ENCODE peak calls at places on chromosomes 4 and X, in ten cellular contexts. H is suprapubic skin; D is hepatocyte; A is tibial nerve; U is CD8-positive, alpha-beta memory T cell; G is cardiac muscle cell; B is CD8-positive, alpha-beta T cell; Z is esophagus muscularis mucosa; T is GM23248; F is spleen. Y is an unnamed sample. For H3K36me3, the result is how much of the 10 kb centered on the place peaks cover.

GRCh38 chr4:173121044-173121685 is 47.4 kb upstream of the GALNT7 start:
- DNase-seq in H (no peak), D (peak), A (no peak), U (no peak), G (peak), B (no peak), Z (no peak), T (peak), F (no peak), Y (no peak)

GRCh38 chr4:48329976-48330375 is 11.4 kb upstream of the SLAIN2 start:
- DNase-seq in H (no peak), D (no peak), A (no peak), U (no peak), G (no peak), B (no peak), Z (no peak), T (peak), F (no peak), Y (no peak)

GRCh38 chr4:150906987-150907633 is 108.0 kb downstream of the LRBA start:
- DNase-seq in H (no peak), D (no peak), A (no peak), U (no peak), G (no peak), B (no peak), Z (no peak), T (no peak), F (no peak), Y (no peak)

GRCh38 chr4:156677136-156677535 is 294.5 kb downstream of the PDGFC start:
- DNase-seq in H (no peak), D (peak), A (no peak), U (no peak), G (peak), B (no peak), Z (no peak), T (peak), F (no peak), Y (no peak)

GRCh38 chr4:74092957-74093356 is 6.0 kb downstream of the CXCL2 start:
- DNase-seq in H (no peak), D (no peak), A (no peak), U (no peak), G (no peak), B (no peak), Z (no peak), T (no peak), F (no peak), Y (no peak)

GRCh38 chr4:47837582-47838294 is at the start of gene CORIN:
- DNase-seq in H (peak), D (peak), A (no peak), U (no peak), G (peak), B (no peak), Z (no peak), T (peak), F (no peak), Y (peak)

GRCh38 chr4:153153339-153153851 is 50.8 kb upstream of the TRIM2 start:
- DNase-seq in H (peak), D (peak), A (no peak), U (peak), G (peak), B (peak), Z (no peak), T (peak), F (peak), Y (no peak)

GRCh38 chr4:74158561-74159396 is 861 bp downstream of the MTHFD2L start:
- DNase-seq in H (no peak), D (no peak), A (no peak), U (no peak), G (no peak), B (no peak), Z (no peak), T (peak), F (no peak), Y (no peak)

GRCh38 chr4:34720563-34720962 is 1523.8 kb downstream of the ARAP2 start:
- DNase-seq in H (no peak), D (peak), A (no peak), U (no peak), G (peak), B (no peak), Z (no peak), T (peak), F (no peak), Y (no peak)

GRCh38 chrX:56397636-56398035 is 165.5 kb downstream of the KLF8 start:
- DNase-seq in H (no peak), D (no peak), A (no peak), U (no peak), G (no peak), B (no peak), Z (no peak), T (no peak), F (no peak), Y (no peak)

GRCh38 chr4:52100062-52100461 is 49.0 kb downstream of the SPATA18 start:
- DNase-seq in H (no peak), D (no peak), A (no peak), U (no peak), G (no peak), B (no peak), Z (no peak), T (peak), F (no peak), Y (no peak)

GRCh38 chr4:93317571-93317970 is 511.0 kb upstream of the ATOH1 start:
- DNase-seq in H (no peak), D (no peak), A (no peak), U (no peak), G (no peak), B (no peak), Z (no peak), T (no peak), F (no peak), Y (no peak)

GRCh38 chr4:139767585-139767984 is 102.0 kb downstream of the MGST2 start:
- DNase-seq in H (no peak), D (no peak), A (no peak), U (no peak), G (no peak), B (no peak), Z (no peak), T (no peak), F (no peak), Y (no peak)

GRCh38 chrX:20487227-20487626 is 220.5 kb upstream of the RPS6KA3 start:
- DNase-seq in H (no peak), D (no peak), A (no peak), U (no peak), G (no peak), B (no peak), Z (no peak), T (peak), F (no peak), Y (no peak)

GRCh38 chr4:145618210-145618911 is 824 bp upstream of the MMAA start:
- DNase-seq in H (no peak), D (peak), A (peak), U (peak), G (no peak), B (peak), Z (no peak), T (peak), F (peak), Y (no peak)

GRCh38 chr4:35565640-35566039 is 678.7 kb downstream of the ARAP2 start:
- DNase-seq in H (no peak), D (no peak), A (no peak), U (no peak), G (no peak), B (no peak), Z (no peak), T (no peak), F (no peak), Y (no peak)

GRCh38 chr4:186623546-186623945 is 68.2 kb upstream of the MTNR1A start:
- DNase-seq in H (no peak), D (no peak), A (no peak), U (no peak), G (no peak), B (no peak), Z (peak), T (peak), F (no peak), Y (no peak)

GRCh38 chrX:77918568-77918967 is 8.1 kb downstream of the ATP7A start:
- DNase-seq in H (no peak), D (no peak), A (no peak), U (no peak), G (no peak), B (no peak), Z (no peak), T (peak), F (no peak), Y (no peak)

GRCh38 chr4:84632092-84632491 is 49.2 kb downstream of the CDS1 start:
- DNase-seq in H (no peak), D (no peak), A (no peak), U (no peak), G (no peak), B (no peak), Z (no peak), T (peak), F (no peak), Y (no peak)

GRCh38 chr4:85825937-85826678 is 351.2 kb downstream of the ARHGAP24 start:
- DNase-seq in H (no peak), D (peak), A (no peak), U (no peak), G (peak), B (no peak), Z (no peak), T (peak), F (no peak), Y (peak)

GRCh38 chrX:980572-981235 is 231.7 kb downstream of the CRLF2 start:
- DNase-seq in H (no peak), D (no peak), A (no peak), U (no peak), G (no peak), B (no peak), Z (no peak), T (no peak), F (no peak), Y (no peak)

GRCh38 chr4:147312376-147313046 is 168.4 kb upstream of the EDNRA start:
- DNase-seq in H (no peak), D (no peak), A (no peak), U (no peak), G (peak), B (no peak), Z (no peak), T (peak), F (no peak), Y (no peak)

GRCh38 chrX:107775734-107776511 is at the start of gene TSC22D3:
- DNase-seq in H (peak), D (peak), A (peak), U (peak), G (peak), B (peak), Z (peak), T (peak), F (peak), Y (peak)

GRCh38 chrX:39133971-39134370 is 332.7 kb downstream of the MID1IP1 start:
- DNase-seq in H (no peak), D (peak), A (no peak), U (no peak), G (peak), B (no peak), Z (no peak), T (no peak), F (peak), Y (no peak)

GRCh38 chr4:11488657-11489448 is 60.2 kb upstream of the HS3ST1 start:
- DNase-seq in H (no peak), D (no peak), A (no peak), U (no peak), G (no peak), B (no peak), Z (no peak), T (no peak), F (no peak), Y (no peak)

GRCh38 chrX:144916785-144917184 is 330.5 kb upstream of the SPANXN1 start:
- DNase-seq in H (no peak), D (no peak), A (no peak), U (no peak), G (no peak), B (no peak), Z (no peak), T (no peak), F (no peak), Y (no peak)

GRCh38 chr4:145984563-145984962 is 45.9 kb upstream of the ZNF827 start:
- DNase-seq in H (no peak), D (no peak), A (no peak), U (no peak), G (no peak), B (no peak), Z (no peak), T (no peak), F (no peak), Y (no peak)

GRCh38 chr4:183658362-183659028 is 490 bp downstream of the RWDD4 start:
- DNase-seq in H (peak), D (peak), A (no peak), U (no peak), G (peak), B (peak), Z (no peak), T (peak), F (peak), Y (peak)

GRCh38 chrX:147875866-147876596 is 35.7 kb upstream of the FMR1 start:
- DNase-seq in H (no peak), D (peak), A (no peak), U (peak), G (peak), B (no peak), Z (no peak), T (no peak), F (no peak), Y (no peak)

GRCh38 chr4:8601556-8601955 is 9.0 kb downstream of the CPZ start:
- DNase-seq in H (no peak), D (no peak), A (no peak), U (no peak), G (no peak), B (no peak), Z (no peak), T (no peak), F (no peak), Y (no peak)

GRCh38 chr4:22794731-22795130 is 102.0 kb downstream of the GBA3 start:
- DNase-seq in H (no peak), D (no peak), A (no peak), U (no peak), G (no peak), B (no peak), Z (no peak), T (no peak), F (no peak), Y (no peak)

DNA sequence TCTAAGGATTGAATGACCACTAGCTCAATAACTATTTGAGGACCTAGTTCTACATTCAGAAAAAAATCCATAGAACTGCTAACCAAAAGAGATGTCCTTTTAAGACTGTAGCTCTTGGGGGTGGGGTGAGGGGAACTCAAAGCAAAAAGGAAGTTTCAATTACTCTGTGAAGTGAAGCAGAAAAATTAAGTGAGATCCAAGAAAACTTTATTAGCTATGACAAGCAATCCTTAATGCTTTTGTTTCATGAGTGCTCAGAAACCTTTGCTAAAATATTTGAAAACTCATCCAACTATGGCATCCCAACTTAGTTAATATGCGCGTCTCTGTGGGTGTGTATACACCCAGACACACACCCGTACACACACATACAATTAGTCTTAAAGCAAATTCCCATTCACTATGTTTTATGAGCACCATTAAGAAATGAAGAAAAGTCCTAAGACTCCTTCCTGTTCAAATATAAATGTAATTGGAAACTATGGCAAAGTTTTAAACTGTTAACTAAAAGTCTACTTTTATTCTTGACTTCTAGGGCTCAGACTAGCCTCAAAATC is 44.5 kb downstream of the GPC4 start:
- DNase-seq in H (no peak), D (no peak), A (no peak), U (no peak), G (no peak), B (no peak), Z (no peak), T (no peak), F (no peak), Y (no peak)
- H3K36me3 ChIP-seq in H (under half), D (under half), A (under half), U (under half), G (under half), B (under half), Z (under half), T (under half), F (under half), Y (under half)

DNA sequence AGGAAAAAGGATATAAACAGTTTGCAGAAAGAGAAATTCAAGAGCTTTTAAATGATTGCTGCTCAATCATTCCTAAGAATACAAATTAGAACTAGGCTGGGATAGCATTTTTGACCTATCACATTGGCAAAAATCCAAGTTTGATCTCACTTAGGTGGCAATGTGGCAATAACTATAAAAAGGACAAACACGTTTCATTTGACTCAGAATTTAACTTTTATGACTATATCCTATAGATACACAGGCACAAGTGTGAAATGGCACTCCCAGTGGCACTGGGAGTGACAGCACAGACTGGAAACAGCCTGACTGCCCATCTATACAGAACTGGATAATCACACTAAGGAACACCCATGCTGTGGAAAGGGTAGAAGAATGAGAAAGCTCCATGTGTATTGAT is 11.1 kb downstream of the CENPU start:
- DNase-seq in H (no peak), D (no peak), A (no peak), U (no peak), G (no peak), B (no peak), Z (no peak), T (no peak), F (no peak), Y (no peak)
- H3K36me3 ChIP-seq in H (under half), D (under half), A (under half), U (under half), G (under half), B (under half), Z (under half), T (under half), F (under half), Y (under half)

GRCh38 chrX:16826207-16826606 is 39.9 kb downstream of the TXLNG start:
- DNase-seq in H (no peak), D (peak), A (no peak), U (no peak), G (peak), B (no peak), Z (no peak), T (peak), F (no peak), Y (no peak)

GRCh38 chrX:16822723-16823122 is 36.5 kb downstream of the TXLNG start:
- DNase-seq in H (no peak), D (no peak), A (no peak), U (no peak), G (no peak), B (no peak), Z (no peak), T (peak), F (no peak), Y (no peak)

GRCh38 chrX:16828126-16828908 is 41.8 kb downstream of the RBBP7 start:
- DNase-seq in H (no peak), D (peak), A (peak), U (no peak), G (no peak), B (no peak), Z (no peak), T (peak), F (no peak), Y (no peak)

GRCh38 chrX:16825306-16826035 is 39.2 kb downstream of the TXLNG start:
- DNase-seq in H (no peak), D (no peak), A (no peak), U (no peak), G (no peak), B (no peak), Z (no peak), T (peak), F (no peak), Y (no peak)

GRCh38 chrX:16827225-16827624 is 41.0 kb downstream of the TXLNG start:
- DNase-seq in H (no peak), D (no peak), A (no peak), U (no peak), G (no peak), B (no peak), Z (no peak), T (peak), F (no peak), Y (no peak)
- H3K36me3 ChIP-seq in H (under half), D (under half), A (under half), U (under half), G (under half), B (under half), Z (under half), T (under half), F (under half), Y (under half)

GRCh38 chr4:7013171-7013570 is 30.0 kb upstream of the TADA2B start:
- DNase-seq in H (no peak), D (no peak), A (no peak), U (no peak), G (no peak), B (no peak), Z (no peak), T (no peak), F (peak), Y (no peak)

GRCh38 chr4:7007142-7007907 is 35.8 kb upstream of the TADA2B start:
- DNase-seq in H (no peak), D (no peak), A (no peak), U (no peak), G (no peak), B (no peak), Z (no peak), T (no peak), F (peak), Y (no peak)

GRCh38 chr4:7006411-7006810 is 36.8 kb upstream of the TADA2B start:
- DNase-seq in H (no peak), D (no peak), A (no peak), U (no peak), G (no peak), B (no peak), Z (no peak), T (no peak), F (no peak), Y (no peak)

GRCh38 chr4:7007944-7008343 is 35.2 kb upstream of the TADA2B start:
- DNase-seq in H (no peak), D (no peak), A (no peak), U (no peak), G (no peak), B (no peak), Z (no peak), T (no peak), F (no peak), Y (no peak)

DNA sequence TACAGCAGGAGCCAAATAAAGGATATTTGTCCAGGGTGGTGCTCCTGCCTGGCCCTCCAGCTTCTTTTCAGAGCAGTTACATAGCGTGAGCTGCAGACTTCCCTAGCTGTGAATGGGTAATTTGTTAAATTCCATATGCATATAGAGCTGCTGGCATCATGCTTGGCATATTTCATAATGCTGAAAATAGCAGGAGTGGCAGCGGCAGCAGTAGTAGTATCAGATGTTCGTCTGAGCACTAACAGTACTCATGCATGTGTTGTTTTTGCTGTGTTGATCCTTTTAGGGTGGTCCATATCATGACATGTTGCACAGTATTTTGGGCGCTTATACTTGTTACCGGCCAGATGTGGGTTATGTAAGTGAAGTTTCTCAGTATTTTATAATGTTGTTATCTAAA is 33.6 kb upstream of the TADA2B start:
- DNase-seq in H (no peak), D (no peak), A (no peak), U (no peak), G (no peak), B (no peak), Z (no peak), T (no peak), F (no peak), Y (no peak)
- H3K36me3 ChIP-seq in H (half or more), D (under half), A (under half), U (under half), G (under half), B (under half), Z (half or more), T (under half), F (half or more), Y (half or more)

GRCh38 chrX:155094468-155095061 is 23.3 kb downstream of the BRCC3 start:
- DNase-seq in H (no peak), D (peak), A (no peak), U (no peak), G (peak), B (peak), Z (no peak), T (peak), F (no peak), Y (no peak)
- H3K36me3 ChIP-seq in H (under half), D (under half), A (under half), U (under half), G (under half), B (under half), Z (under half), T (under half), F (under half), Y (under half)

GRCh38 chr4:3231431-3231980 is 17.5 kb upstream of the MSANTD1 start:
- DNase-seq in H (no peak), D (no peak), A (no peak), U (no peak), G (no peak), B (no peak), Z (no peak), T (peak), F (no peak), Y (no peak)
- H3K36me3 ChIP-seq in H (half or more), D (under half), A (under half), U (half or more), G (under half), B (half or more), Z (half or more), T (under half), F (half or more), Y (half or more)

DNA sequence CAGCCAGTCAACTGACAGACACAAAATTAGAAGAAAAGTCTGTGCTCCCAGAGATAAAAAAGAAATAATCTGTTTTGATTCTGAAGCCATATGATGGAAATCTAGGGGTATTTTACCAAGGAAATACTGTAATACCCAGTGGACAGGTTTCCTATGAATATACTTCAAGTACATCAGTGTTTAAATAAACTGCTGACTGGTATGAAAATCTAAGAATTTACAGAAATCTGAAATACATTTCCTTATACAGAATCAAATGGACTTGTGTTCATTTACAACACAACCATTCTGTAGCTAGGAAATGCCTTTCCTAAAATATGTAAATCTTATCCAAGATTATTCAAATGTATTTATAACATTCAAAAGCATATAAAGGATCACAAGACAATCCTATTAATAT is 13.4 kb downstream of the YTHDC1 start:
- DNase-seq in H (no peak), D (no peak), A (no peak), U (no peak), G (no peak), B (no peak), Z (no peak), T (no peak), F (no peak), Y (no peak)
- H3K36me3 ChIP-seq in H (under half), D (under half), A (under half), U (under half), G (half or more), B (under half), Z (under half), T (half or more), F (under half), Y (under half)

Y was measured in tibial artery.